ENCODE peak calls at places on chromosomes 3 and 15, in seven cellular contexts. One of them, this sample, is unnamed.

GRCh38 chr3:169869484-169870304 is at the start of gene LRRC31:
- DNase-seq in upper lobe of left lung: no peak
- DNase-seq in uterus: no peak
- DNase-seq in Caco-2: no peak
- DNase-seq in keratinocyte: no peak
- DNase-seq in CD8-positive, alpha-beta memory T cell: no peak
- DNase-seq in neural progenitor cell: no peak
- DNase-seq in this sample: peak; percentile 86

GRCh38 chr3:141393151-141394076 is 25.1 kb downstream of the ZBTB38 start:
- DNase-seq in CD8-positive, alpha-beta memory T cell: no peak
- DNase-seq in uterus: no peak
- DNase-seq in keratinocyte: no peak
- DNase-seq in upper lobe of left lung: no peak
- DNase-seq in neural progenitor cell: peak; percentile 93
- DNase-seq in Caco-2: no peak
- DNase-seq in this sample: peak; percentile 82

GRCh38 chr3:107824822-107825371 is 265.9 kb downstream of the CD47 start:
- DNase-seq in neural progenitor cell: no peak
- DNase-seq in uterus: no peak
- DNase-seq in upper lobe of left lung: no peak
- DNase-seq in CD8-positive, alpha-beta memory T cell: no peak
- DNase-seq in Caco-2: no peak
- DNase-seq in keratinocyte: no peak
- DNase-seq in this sample: no peak

GRCh38 chr3:172082269-172082668 is 42.9 kb downstream of the FNDC3B start:
- DNase-seq in keratinocyte: no peak
- DNase-seq in Caco-2: no peak
- DNase-seq in uterus: peak; percentile 74
- DNase-seq in upper lobe of left lung: no peak
- DNase-seq in CD8-positive, alpha-beta memory T cell: no peak
- DNase-seq in neural progenitor cell: no peak
- DNase-seq in this sample: no peak

GRCh38 chr3:196650740-196651311 is 11.3 kb downstream of the NRROS start:
- DNase-seq in uterus: peak; percentile 67
- DNase-seq in Caco-2: peak; percentile 53
- DNase-seq in neural progenitor cell: no peak
- DNase-seq in upper lobe of left lung: peak; percentile 67
- DNase-seq in CD8-positive, alpha-beta memory T cell: no peak
- DNase-seq in keratinocyte: no peak
- DNase-seq in this sample: no peak

GRCh38 chr15:45993072-45993471 is 358.2 kb downstream of the SQOR start:
- DNase-seq in uterus: no peak
- DNase-seq in CD8-positive, alpha-beta memory T cell: no peak
- DNase-seq in upper lobe of left lung: no peak
- DNase-seq in keratinocyte: no peak
- DNase-seq in Caco-2: no peak
- DNase-seq in neural progenitor cell: no peak
- DNase-seq in this sample: no peak

GRCh38 chr3:87792532-87793321 is 266.1 kb downstream of the CGGBP1 start:
- DNase-seq in uterus: no peak
- DNase-seq in neural progenitor cell: peak; percentile 80
- DNase-seq in keratinocyte: no peak
- DNase-seq in CD8-positive, alpha-beta memory T cell: no peak
- DNase-seq in Caco-2: peak; percentile 37
- DNase-seq in upper lobe of left lung: no peak
- DNase-seq in this sample: no peak

GRCh38 chr3:34419801-34420200 is 621.4 kb downstream of the PDCD6IP start:
- DNase-seq in uterus: no peak
- DNase-seq in neural progenitor cell: peak; percentile 69
- DNase-seq in keratinocyte: no peak
- DNase-seq in CD8-positive, alpha-beta memory T cell: no peak
- DNase-seq in upper lobe of left lung: no peak
- DNase-seq in Caco-2: no peak
- DNase-seq in this sample: no peak

GRCh38 chr15:64348455-64348854 is 7.5 kb downstream of the CSNK1G1 start:
- DNase-seq in uterus: no peak
- DNase-seq in neural progenitor cell: no peak
- DNase-seq in Caco-2: no peak
- DNase-seq in keratinocyte: no peak
- DNase-seq in upper lobe of left lung: no peak
- DNase-seq in CD8-positive, alpha-beta memory T cell: no peak
- DNase-seq in this sample: no peak

GRCh38 chr3:79367066-79367465 is 400.7 kb downstream of the ROBO1 start:
- DNase-seq in keratinocyte: no peak
- DNase-seq in neural progenitor cell: no peak
- DNase-seq in upper lobe of left lung: no peak
- DNase-seq in uterus: no peak
- DNase-seq in CD8-positive, alpha-beta memory T cell: no peak
- DNase-seq in Caco-2: no peak
- DNase-seq in this sample: no peak

GRCh38 chr3:13655074-13655913 is 106.4 kb downstream of the FBLN2 start:
- DNase-seq in Caco-2: no peak
- DNase-seq in neural progenitor cell: peak; percentile 91
- DNase-seq in keratinocyte: no peak
- DNase-seq in CD8-positive, alpha-beta memory T cell: no peak
- DNase-seq in upper lobe of left lung: no peak
- DNase-seq in uterus: no peak
- DNase-seq in this sample: peak; percentile 26

GRCh38 chr15:63236272-63236671 is 41.1 kb upstream of the APH1B start:
- DNase-seq in CD8-positive, alpha-beta memory T cell: no peak
- DNase-seq in Caco-2: no peak
- DNase-seq in uterus: no peak
- DNase-seq in upper lobe of left lung: no peak
- DNase-seq in neural progenitor cell: no peak
- DNase-seq in keratinocyte: no peak
- DNase-seq in this sample: no peak

GRCh38 chr3:52458031-52458760 is 2.8 kb downstream of the NISCH start:
- DNase-seq in upper lobe of left lung: no peak
- DNase-seq in keratinocyte: no peak
- DNase-seq in CD8-positive, alpha-beta memory T cell: no peak
- DNase-seq in Caco-2: no peak
- DNase-seq in neural progenitor cell: no peak
- DNase-seq in uterus: no peak
- DNase-seq in this sample: no peak

GRCh38 chr3:52458770-52459540 is 3.6 kb downstream of the NISCH start:
- DNase-seq in upper lobe of left lung: no peak
- DNase-seq in keratinocyte: no peak
- DNase-seq in neural progenitor cell: no peak
- DNase-seq in Caco-2: no peak
- DNase-seq in CD8-positive, alpha-beta memory T cell: no peak
- DNase-seq in uterus: no peak
- DNase-seq in this sample: no peak

GRCh38 chr3:52463420-52463819 is 8.0 kb downstream of the NISCH start:
- DNase-seq in keratinocyte: no peak
- DNase-seq in uterus: no peak
- DNase-seq in neural progenitor cell: no peak
- DNase-seq in CD8-positive, alpha-beta memory T cell: no peak
- DNase-seq in Caco-2: no peak
- DNase-seq in upper lobe of left lung: no peak
- DNase-seq in this sample: no peak

GRCh38 chr3:52456800-52457183 is 1.4 kb downstream of the NISCH start:
- DNase-seq in upper lobe of left lung: no peak
- DNase-seq in keratinocyte: no peak
- DNase-seq in uterus: no peak
- DNase-seq in Caco-2: no peak
- DNase-seq in CD8-positive, alpha-beta memory T cell: no peak
- DNase-seq in neural progenitor cell: no peak
- DNase-seq in this sample: no peak

DNA sequence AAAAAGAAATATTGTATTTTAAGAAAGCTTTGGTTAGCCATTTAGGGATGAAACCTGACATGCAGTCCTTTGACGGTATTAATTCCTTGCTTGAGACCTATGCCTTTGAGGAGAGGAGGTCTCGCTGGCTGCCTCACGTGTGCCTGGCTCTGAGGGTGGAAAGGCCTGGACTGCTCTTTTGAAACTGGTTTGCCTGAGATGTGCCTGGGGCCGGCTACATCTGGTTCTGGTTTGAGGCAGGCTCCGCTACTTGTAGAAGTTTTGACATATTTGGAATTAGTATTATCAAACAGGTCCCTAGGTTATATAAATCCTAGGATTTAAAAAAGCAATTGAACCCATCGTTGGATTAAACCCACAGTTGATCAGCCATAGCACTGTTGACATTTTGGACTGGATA is 6.5 kb downstream of the NISCH start:
- DNase-seq in neural progenitor cell: no peak
- DNase-seq in CD8-positive, alpha-beta memory T cell: no peak
- DNase-seq in Caco-2: no peak
- DNase-seq in keratinocyte: no peak
- DNase-seq in upper lobe of left lung: no peak
- DNase-seq in uterus: no peak
- DNase-seq in this sample: no peak
- H3K36me3 ChIP-seq in neural progenitor cell: peaks cover 30% of the 10 kb centered on the region
- H3K36me3 ChIP-seq in CD8-positive, alpha-beta memory T cell: peaks cover 11% of the 10 kb centered on the region
- H3K36me3 ChIP-seq in Caco-2: peaks cover 1% of the 10 kb centered on the region
- H3K36me3 ChIP-seq in keratinocyte: peaks cover 40% of the 10 kb centered on the region
- H3K36me3 ChIP-seq in upper lobe of left lung: peaks cover 18% of the 10 kb centered on the region
- H3K36me3 ChIP-seq in uterus: no peaks in the 10 kb centered on the region
- H3K36me3 ChIP-seq in this sample: peaks cover 75% of the 10 kb centered on the region

GRCh38 chr15:72732554-72732953 is 46.5 kb downstream of the BBS4 start:
- DNase-seq in upper lobe of left lung: no peak
- DNase-seq in keratinocyte: no peak
- DNase-seq in neural progenitor cell: no peak
- DNase-seq in Caco-2: no peak
- DNase-seq in CD8-positive, alpha-beta memory T cell: no peak
- DNase-seq in uterus: no peak
- DNase-seq in this sample: peak; percentile 37

GRCh38 chr15:72737723-72738122 is 45.8 kb downstream of the ADPGK start:
- DNase-seq in uterus: no peak
- DNase-seq in neural progenitor cell: no peak
- DNase-seq in keratinocyte: no peak
- DNase-seq in CD8-positive, alpha-beta memory T cell: no peak
- DNase-seq in Caco-2: no peak
- DNase-seq in upper lobe of left lung: no peak
- DNase-seq in this sample: no peak

GRCh38 chr15:72740202-72740601 is 43.4 kb downstream of the ADPGK start:
- DNase-seq in uterus: no peak
- DNase-seq in Caco-2: no peak
- DNase-seq in upper lobe of left lung: no peak
- DNase-seq in CD8-positive, alpha-beta memory T cell: no peak
- DNase-seq in keratinocyte: no peak
- DNase-seq in neural progenitor cell: no peak
- DNase-seq in this sample: no peak

GRCh38 chr15:72733941-72734738 is 48.1 kb downstream of the BBS4 start:
- DNase-seq in uterus: no peak
- DNase-seq in Caco-2: peak; percentile 40
- DNase-seq in CD8-positive, alpha-beta memory T cell: no peak
- DNase-seq in keratinocyte: no peak
- DNase-seq in upper lobe of left lung: no peak
- DNase-seq in neural progenitor cell: no peak
- DNase-seq in this sample: no peak

DNA sequence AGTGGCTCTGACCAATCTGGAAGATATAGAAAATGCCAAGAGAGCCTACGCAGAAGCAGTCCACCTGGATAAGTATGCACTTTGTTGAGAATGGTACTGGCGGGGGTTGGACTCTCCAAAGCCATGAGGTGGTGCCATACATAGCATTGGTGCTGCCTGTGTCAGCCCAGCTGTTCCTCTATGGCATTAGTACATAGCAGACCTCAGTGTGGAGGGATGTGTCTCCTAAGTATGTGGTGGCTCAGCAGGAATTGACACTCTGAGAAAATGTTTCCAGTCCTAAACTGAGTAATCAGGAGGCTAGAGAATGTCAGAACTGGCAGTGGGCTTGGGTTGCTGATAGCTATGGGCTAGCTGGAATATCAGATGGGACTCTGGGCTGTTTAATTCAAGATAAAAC is 48.4 kb downstream of the ADPGK start:
- DNase-seq in uterus: no peak
- DNase-seq in neural progenitor cell: no peak
- DNase-seq in upper lobe of left lung: no peak
- DNase-seq in CD8-positive, alpha-beta memory T cell: no peak
- DNase-seq in keratinocyte: no peak
- DNase-seq in Caco-2: no peak
- DNase-seq in this sample: no peak
- H3K36me3 ChIP-seq in uterus: no peaks in the 10 kb centered on the region
- H3K36me3 ChIP-seq in neural progenitor cell: peaks cover 5% of the 10 kb centered on the region
- H3K36me3 ChIP-seq in upper lobe of left lung: peaks cover 8% of the 10 kb centered on the region
- H3K36me3 ChIP-seq in CD8-positive, alpha-beta memory T cell: peaks cover 6% of the 10 kb centered on the region
- H3K36me3 ChIP-seq in keratinocyte: peaks cover 7% of the 10 kb centered on the region
- H3K36me3 ChIP-seq in Caco-2: no peaks in the 10 kb centered on the region
- H3K36me3 ChIP-seq in this sample: peaks cover 19% of the 10 kb centered on the region

DNA sequence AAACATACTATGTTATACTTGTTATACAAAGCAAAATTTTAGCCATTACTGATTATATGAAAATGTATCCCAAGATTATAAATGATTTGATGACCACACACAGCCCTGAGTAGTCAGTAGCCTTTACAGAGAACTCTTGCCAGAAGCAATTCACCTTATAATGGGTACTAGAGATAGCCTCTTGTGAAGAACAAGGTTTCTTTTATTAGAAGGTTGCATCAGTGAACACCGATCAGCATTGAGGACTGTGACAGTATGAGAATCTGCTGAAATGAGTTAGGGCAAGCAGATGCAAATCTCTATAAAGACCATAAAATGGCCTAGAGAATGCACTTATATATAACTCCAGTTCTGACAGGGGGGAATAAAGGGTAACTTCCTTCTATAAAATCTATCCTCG is 10.1 kb downstream of the CDC25A start:
- DNase-seq in upper lobe of left lung: no peak
- DNase-seq in keratinocyte: no peak
- DNase-seq in neural progenitor cell: no peak
- DNase-seq in CD8-positive, alpha-beta memory T cell: no peak
- DNase-seq in Caco-2: no peak
- DNase-seq in uterus: no peak
- DNase-seq in this sample: no peak
- H3K36me3 ChIP-seq in upper lobe of left lung: no peaks in the 10 kb centered on the region
- H3K36me3 ChIP-seq in keratinocyte: peaks cover 22% of the 10 kb centered on the region
- H3K36me3 ChIP-seq in neural progenitor cell: peaks cover 28% of the 10 kb centered on the region
- H3K36me3 ChIP-seq in CD8-positive, alpha-beta memory T cell: no peaks in the 10 kb centered on the region
- H3K36me3 ChIP-seq in Caco-2: peaks cover 2% of the 10 kb centered on the region
- H3K36me3 ChIP-seq in uterus: no peaks in the 10 kb centered on the region
- H3K36me3 ChIP-seq in this sample: peaks cover 98% of the 10 kb centered on the region

GRCh38 chr15:42986693-42987342 is 66.2 kb upstream of the TTBK2 start:
- DNase-seq in upper lobe of left lung: no peak
- DNase-seq in CD8-positive, alpha-beta memory T cell: no peak
- DNase-seq in uterus: no peak
- DNase-seq in Caco-2: no peak
- DNase-seq in neural progenitor cell: no peak
- DNase-seq in keratinocyte: no peak
- DNase-seq in this sample: no peak

GRCh38 chr15:42996871-42997270 is 76.3 kb upstream of the TTBK2 start:
- DNase-seq in upper lobe of left lung: no peak
- DNase-seq in neural progenitor cell: peak; percentile 9
- DNase-seq in keratinocyte: no peak
- DNase-seq in Caco-2: no peak
- DNase-seq in uterus: no peak
- DNase-seq in CD8-positive, alpha-beta memory T cell: no peak
- DNase-seq in this sample: no peak

GRCh38 chr15:42994546-42994945 is 74.0 kb upstream of the TTBK2 start:
- DNase-seq in upper lobe of left lung: no peak
- DNase-seq in neural progenitor cell: no peak
- DNase-seq in uterus: no peak
- DNase-seq in Caco-2: no peak
- DNase-seq in keratinocyte: no peak
- DNase-seq in CD8-positive, alpha-beta memory T cell: no peak
- DNase-seq in this sample: no peak

DNA sequence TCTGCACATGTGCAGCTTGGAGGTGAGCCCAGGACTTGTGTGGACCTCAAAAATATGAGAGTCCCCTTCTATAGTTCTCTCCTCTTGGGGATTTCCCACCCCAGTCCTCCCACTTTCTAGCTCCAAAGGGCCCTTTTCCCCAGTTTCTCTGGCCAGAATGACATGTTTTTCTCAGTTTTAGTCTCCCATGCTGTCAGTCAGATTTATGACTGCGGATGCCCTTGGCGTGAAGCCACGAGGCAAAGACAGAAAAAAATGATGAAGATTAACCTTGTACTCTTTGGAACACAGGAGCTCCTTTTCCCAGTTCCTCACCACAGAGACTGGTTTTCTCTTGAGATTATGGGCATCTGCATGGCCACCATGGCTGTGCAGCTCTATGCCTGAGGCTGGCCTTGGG is 72.0 kb upstream of the TTBK2 start:
- DNase-seq in CD8-positive, alpha-beta memory T cell: no peak
- DNase-seq in Caco-2: no peak
- DNase-seq in neural progenitor cell: no peak
- DNase-seq in upper lobe of left lung: no peak
- DNase-seq in keratinocyte: no peak
- DNase-seq in uterus: no peak
- DNase-seq in this sample: no peak
- H3K36me3 ChIP-seq in CD8-positive, alpha-beta memory T cell: no peaks in the 10 kb centered on the region
- H3K36me3 ChIP-seq in Caco-2: no peaks in the 10 kb centered on the region
- H3K36me3 ChIP-seq in neural progenitor cell: peaks cover 4% of the 10 kb centered on the region
- H3K36me3 ChIP-seq in upper lobe of left lung: peaks cover 5% of the 10 kb centered on the region
- H3K36me3 ChIP-seq in keratinocyte: peaks cover 14% of the 10 kb centered on the region
- H3K36me3 ChIP-seq in uterus: no peaks in the 10 kb centered on the region
- H3K36me3 ChIP-seq in this sample: peaks cover 21% of the 10 kb centered on the region

This sample was measured in HAP-1.